ENCODE peak calls at places on chromosome 13, in seven cellular contexts. E, W, V, U, C, O and A are unnamed samples.
A peak's percentile ranks its signal among the peaks of the same experiment; 100 is the strongest.

GRCh38 chr13:93709511-93710244 is 483.1 kb downstream of the GPC6 start:
- DNase-seq in E (no peak), W (no peak), V (no peak), U (no peak), C (no peak), O (no peak), A (peak; percentile 33)

GRCh38 chr13:99484405-99484981 is 16.8 kb upstream of the TM9SF2 start:
- DNase-seq in E (no peak), W (no peak), V (no peak), U (no peak), C (no peak), O (no peak), A (peak; percentile 70)

GRCh38 chr13:98905199-98905598 is 72.7 kb downstream of the DOCK9 start:
- DNase-seq in E (no peak), W (no peak), V (no peak), U (no peak), C (no peak), O (no peak), A (no peak)

GRCh38 chr13:65907656-65908441 is 1322.3 kb downstream of the PCDH9 start:
- DNase-seq in E (no peak), W (no peak), V (no peak), U (no peak), C (no peak), O (no peak), A (no peak)

GRCh38 chr13:53032849-53033248 is 4.2 kb downstream of the OLFM4 start:
- DNase-seq in E (no peak), W (no peak), V (no peak), U (no peak), C (no peak), O (no peak), A (no peak)

GRCh38 chr13:33140161-33140560 is 123.9 kb downstream of the KL start:
- DNase-seq in E (no peak), W (no peak), V (no peak), U (no peak), C (no peak), O (no peak), A (no peak)

GRCh38 chr13:71483733-71484132 is 383.3 kb downstream of the DACH1 start:
- DNase-seq in E (no peak), W (no peak), V (no peak), U (no peak), C (no peak), O (no peak), A (no peak)

GRCh38 chr13:99398916-99399622 is 91.9 kb upstream of the GPR183 start:
- DNase-seq in E (no peak), W (no peak), V (no peak), U (no peak), C (no peak), O (no peak), A (no peak)

GRCh38 chr13:96621634-96622033 is 372.6 kb downstream of the OXGR1 start:
- DNase-seq in E (no peak), W (no peak), V (no peak), U (no peak), C (no peak), O (no peak), A (no peak)

GRCh38 chr13:87953381-87953780 is 282.2 kb downstream of the SLITRK5 start:
- DNase-seq in E (no peak), W (no peak), V (no peak), U (no peak), C (no peak), O (no peak), A (no peak)

DNA sequence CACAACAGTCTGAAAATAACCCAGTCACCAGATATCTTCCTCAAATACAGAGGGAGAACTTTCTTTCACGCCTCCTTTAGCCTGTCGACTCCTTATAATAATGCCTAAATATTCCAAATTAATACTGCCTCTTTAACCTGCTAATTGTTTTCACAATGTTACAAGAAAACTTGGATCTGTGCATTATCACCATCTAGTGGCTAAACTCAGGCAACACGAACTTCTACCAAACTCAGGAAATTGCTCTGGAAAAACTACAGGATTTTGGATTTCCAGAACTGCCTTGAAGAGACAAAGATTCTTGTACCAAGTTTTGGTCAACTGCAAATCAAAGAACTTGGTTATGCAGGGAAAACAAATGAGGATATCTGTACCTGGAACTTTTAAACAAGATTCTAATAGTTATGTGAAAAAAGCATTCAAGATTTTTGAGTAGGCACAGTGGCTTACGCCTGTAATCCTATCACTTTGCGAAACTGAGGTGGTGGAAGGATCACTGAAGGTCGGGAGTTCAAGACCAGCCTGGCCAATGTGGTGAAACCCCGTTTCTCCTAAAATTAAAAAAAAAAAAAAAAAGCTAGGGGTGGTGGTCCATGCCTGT is 10.8 kb downstream of the CLN5 start:
- DNase-seq in E (no peak), W (peak; percentile 22), V (no peak), U (no peak), C (no peak), O (no peak), A (peak; percentile 67)
- TF ChIP-seq CTCF in E (peak; percentile 85), W (peak; percentile 53), V (no peak), U (peak; percentile 37), C (peak; percentile 69), O (no peak), A (peak; percentile 82)

DNA sequence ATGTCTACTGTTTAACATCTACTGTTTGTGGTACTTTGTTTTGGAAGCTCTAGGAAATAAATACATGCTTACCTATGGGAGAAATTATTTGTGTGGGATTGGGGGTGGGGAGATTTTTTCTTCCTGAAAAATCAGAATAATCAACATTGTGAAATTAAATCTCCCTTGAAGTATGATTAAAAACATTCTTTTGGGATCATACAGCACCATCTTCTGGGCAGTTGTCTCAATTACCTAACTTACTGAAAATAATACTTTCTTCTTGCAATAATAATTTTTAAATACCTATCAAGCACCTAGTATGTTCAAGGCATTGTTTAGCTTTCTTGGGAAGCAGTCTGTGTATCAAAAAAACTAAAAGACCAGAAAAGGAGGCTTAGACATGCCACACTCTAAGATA is 576.5 kb upstream of the ARGLU1 start:
- DNase-seq in E (no peak), W (no peak), V (no peak), U (no peak), C (no peak), O (no peak), A (no peak)
- TF ChIP-seq CTCF in E (peak; percentile 30), W (no peak), V (no peak), U (no peak), C (peak; percentile 47), O (no peak), A (no peak)

GRCh38 chr13:31073859-31074718 is 87.6 kb downstream of the HSPH1 start:
- DNase-seq in E (no peak), W (no peak), V (no peak), U (peak; percentile 17), C (no peak), O (no peak), A (peak; percentile 34)

GRCh38 chr13:31069808-31070544 is 91.7 kb downstream of the HSPH1 start:
- DNase-seq in E (no peak), W (no peak), V (no peak), U (no peak), C (no peak), O (no peak), A (no peak)

GRCh38 chr13:31072041-31072440 is 89.7 kb downstream of the HSPH1 start:
- DNase-seq in E (no peak), W (no peak), V (no peak), U (no peak), C (no peak), O (no peak), A (no peak)

GRCh38 chr13:31074750-31075149 is 87.0 kb downstream of the HSPH1 start:
- DNase-seq in E (no peak), W (no peak), V (no peak), U (no peak), C (no peak), O (no peak), A (no peak)
- TF ChIP-seq CTCF in E (no peak), W (no peak), V (no peak), U (no peak), C (no peak), O (no peak), A (no peak)

GRCh38 chr13:19618925-19619324 is 14.5 kb upstream of the MPHOSPH8 start:
- DNase-seq in E (peak; percentile 27), W (no peak), V (no peak), U (no peak), C (peak; percentile 15), O (no peak), A (peak; percentile 51)
- TF ChIP-seq CTCF in E (peak; percentile 65), W (peak; percentile 22), V (no peak), U (peak; percentile 36), C (peak; percentile 57), O (no peak), A (peak; percentile 81)

DNA sequence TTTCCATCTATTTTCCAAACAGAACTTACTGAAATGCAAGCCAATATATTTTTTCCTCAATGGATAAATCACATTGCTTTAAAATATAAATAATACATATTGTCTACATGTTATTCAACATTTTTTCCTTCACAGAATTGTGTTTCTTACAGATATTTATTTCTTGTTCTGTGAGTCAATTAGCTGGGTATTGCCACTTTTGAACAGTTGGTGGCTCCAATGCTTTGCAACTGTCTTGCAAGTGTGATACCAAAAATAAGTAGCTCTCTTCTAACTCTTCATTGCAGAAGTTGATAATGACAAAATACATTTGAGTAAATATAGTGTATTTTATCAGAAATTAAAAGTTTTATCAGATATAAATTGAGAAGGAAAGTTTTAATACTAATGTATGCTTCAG is 17.1 kb upstream of the GPC5 start:
- DNase-seq in E (peak; percentile 30), W (no peak), V (no peak), U (no peak), C (no peak), O (no peak), A (peak; percentile 43)
- TF ChIP-seq CTCF in E (peak; percentile 68), W (peak; percentile 34), V (no peak), U (no peak), C (peak; percentile 66), O (no peak), A (peak; percentile 31)

DNA sequence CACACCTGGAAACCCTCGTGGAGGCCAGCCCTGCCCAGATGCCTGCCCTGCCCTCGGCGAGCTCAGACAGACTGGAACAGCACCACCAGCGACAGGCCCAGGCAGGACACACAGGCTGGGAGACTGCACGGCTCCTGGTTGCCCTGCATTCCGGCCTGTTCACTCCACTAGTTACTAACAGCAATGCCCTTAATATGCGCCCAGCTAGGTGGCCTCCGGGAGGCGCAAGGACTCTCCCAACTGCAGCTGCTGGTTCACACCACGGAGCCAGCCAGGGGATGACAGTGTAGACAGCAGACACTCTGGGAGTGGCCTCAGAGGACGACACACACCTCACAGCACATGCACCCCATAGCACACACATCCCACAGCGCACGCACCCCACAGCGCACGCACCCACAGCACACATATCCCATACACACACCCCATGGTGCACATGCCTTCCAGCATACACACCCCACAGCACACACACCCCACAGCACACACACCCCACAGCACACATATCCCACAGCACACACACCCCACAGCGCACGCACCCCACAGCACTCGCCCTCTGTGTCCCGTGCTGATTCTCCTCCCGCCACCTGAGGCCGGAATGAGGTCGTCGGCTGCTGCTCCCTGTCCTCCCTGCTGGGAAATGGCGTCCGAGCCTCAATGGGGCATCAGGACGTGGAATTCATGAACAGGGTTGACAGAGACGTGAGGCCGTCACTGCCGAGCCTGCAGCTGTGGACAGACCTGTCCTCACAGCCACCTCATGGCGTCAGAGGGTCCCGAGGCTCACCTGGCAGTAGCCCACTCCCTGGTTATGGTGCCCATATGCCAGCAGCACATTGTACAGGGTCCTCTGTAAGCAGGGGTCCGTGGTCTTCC is 13.6 kb downstream of the GRTP1 start:
- DNase-seq in E (no peak), W (no peak), V (no peak), U (no peak), C (no peak), O (no peak), A (no peak)
- TF ChIP-seq CTCF in E (peak; percentile 13), W (no peak), V (no peak), U (no peak), C (no peak), O (no peak), A (no peak)

GRCh38 chr13:109123971-109124370 is 494.6 kb downstream of the MYO16 start:
- DNase-seq in E (no peak), W (no peak), V (no peak), U (no peak), C (no peak), O (no peak), A (no peak)
- TF ChIP-seq CTCF in E (no peak), W (no peak), V (no peak), U (no peak), C (no peak), O (no peak), A (no peak)